ENCODE peak calls at places on chromosome 4, in five cellular contexts. One of them, this sample, is unnamed. For H3K4me1, the result is how much of the 10 kb centered on the place peaks cover.

GRCh38 chr4:88831063-88831462 is 133.4 kb upstream of the NAP1L5 start:
- DNase-seq in adrenal gland: no peak
- DNase-seq in heart left ventricle: no peak
- DNase-seq in Karpas-422: no peak
- DNase-seq in suprapubic skin: no peak
- DNase-seq in this sample: no peak

GRCh38 chr4:5638316-5638715 is 70.0 kb downstream of the EVC2 start:
- DNase-seq in heart left ventricle: no peak
- DNase-seq in adrenal gland: no peak
- DNase-seq in suprapubic skin: no peak
- DNase-seq in Karpas-422: no peak
- DNase-seq in this sample: no peak

GRCh38 chr4:128163177-128164117 is 102.3 kb downstream of the LARP1B start:
- DNase-seq in adrenal gland: no peak
- DNase-seq in Karpas-422: no peak
- DNase-seq in heart left ventricle: no peak
- DNase-seq in suprapubic skin: no peak
- DNase-seq in this sample: no peak

GRCh38 chr4:185304944-185305690 is 90.6 kb downstream of the LRP2BP start:
- DNase-seq in Karpas-422: peak
- DNase-seq in adrenal gland: no peak
- DNase-seq in suprapubic skin: no peak
- DNase-seq in heart left ventricle: no peak
- DNase-seq in this sample: peak

GRCh38 chr4:154208424-154208823 is 283.2 kb downstream of the DCHS2 start:
- DNase-seq in adrenal gland: no peak
- DNase-seq in Karpas-422: peak
- DNase-seq in heart left ventricle: no peak
- DNase-seq in suprapubic skin: no peak
- DNase-seq in this sample: no peak

GRCh38 chr4:11514780-11515432 is 86.2 kb upstream of the HS3ST1 start:
- DNase-seq in adrenal gland: peak
- DNase-seq in Karpas-422: no peak
- DNase-seq in suprapubic skin: no peak
- DNase-seq in heart left ventricle: no peak
- DNase-seq in this sample: no peak

GRCh38 chr4:42715807-42716482 is 59.0 kb upstream of the ATP8A1 start:
- DNase-seq in suprapubic skin: no peak
- DNase-seq in Karpas-422: no peak
- DNase-seq in adrenal gland: no peak
- DNase-seq in heart left ventricle: no peak
- DNase-seq in this sample: no peak

GRCh38 chr4:2366252-2367192 is 51.9 kb downstream of the ZFYVE28 start:
- DNase-seq in suprapubic skin: no peak
- DNase-seq in heart left ventricle: peak
- DNase-seq in adrenal gland: peak
- DNase-seq in Karpas-422: peak
- DNase-seq in this sample: no peak

GRCh38 chr4:15917297-15917696 is 21.2 kb downstream of the FGFBP1 start:
- DNase-seq in heart left ventricle: no peak
- DNase-seq in adrenal gland: no peak
- DNase-seq in suprapubic skin: no peak
- DNase-seq in Karpas-422: no peak
- DNase-seq in this sample: no peak

GRCh38 chr4:44679060-44679459 is 840 bp downstream of the GUF1 start:
- DNase-seq in heart left ventricle: no peak
- DNase-seq in Karpas-422: peak
- DNase-seq in adrenal gland: no peak
- DNase-seq in suprapubic skin: no peak
- DNase-seq in this sample: no peak

GRCh38 chr4:47926667-47927258 is 12.4 kb upstream of the NFXL1 start:
- DNase-seq in Karpas-422: peak
- DNase-seq in adrenal gland: peak
- DNase-seq in heart left ventricle: peak
- DNase-seq in suprapubic skin: no peak
- DNase-seq in this sample: peak

GRCh38 chr4:26073886-26074560 is 160.0 kb downstream of the SMIM20 start:
- DNase-seq in suprapubic skin: no peak
- DNase-seq in adrenal gland: no peak
- DNase-seq in Karpas-422: no peak
- DNase-seq in heart left ventricle: no peak
- DNase-seq in this sample: no peak

GRCh38 chr4:27720010-27720766 is 859.5 kb downstream of the STIM2 start:
- DNase-seq in suprapubic skin: no peak
- DNase-seq in heart left ventricle: no peak
- DNase-seq in Karpas-422: no peak
- DNase-seq in adrenal gland: no peak
- DNase-seq in this sample: no peak

GRCh38 chr4:106707776-106708603 is 328.1 kb downstream of the DKK2 start:
- DNase-seq in suprapubic skin: no peak
- DNase-seq in heart left ventricle: no peak
- DNase-seq in adrenal gland: no peak
- DNase-seq in Karpas-422: no peak
- DNase-seq in this sample: no peak

GRCh38 chr4:149815743-149816142 is at the start of gene IQCM:
- DNase-seq in adrenal gland: no peak
- DNase-seq in Karpas-422: no peak
- DNase-seq in heart left ventricle: no peak
- DNase-seq in suprapubic skin: no peak
- DNase-seq in this sample: no peak

GRCh38 chr4:38266616-38267015 is 306.4 kb downstream of the PTTG2 start:
- DNase-seq in suprapubic skin: no peak
- DNase-seq in heart left ventricle: peak
- DNase-seq in adrenal gland: peak
- DNase-seq in Karpas-422: peak
- DNase-seq in this sample: no peak

GRCh38 chr4:156781852-156782251 is 189.7 kb downstream of the PDGFC start:
- DNase-seq in suprapubic skin: no peak
- DNase-seq in adrenal gland: no peak
- DNase-seq in Karpas-422: no peak
- DNase-seq in heart left ventricle: no peak
- DNase-seq in this sample: no peak

GRCh38 chr4:170348945-170349344 is 259.2 kb upstream of the AADAT start:
- DNase-seq in heart left ventricle: no peak
- DNase-seq in suprapubic skin: no peak
- DNase-seq in Karpas-422: no peak
- DNase-seq in adrenal gland: no peak
- DNase-seq in this sample: no peak

GRCh38 chr4:95889662-95890061 is 49.8 kb downstream of the PDHA2 start:
- DNase-seq in Karpas-422: no peak
- DNase-seq in adrenal gland: no peak
- DNase-seq in heart left ventricle: no peak
- DNase-seq in suprapubic skin: no peak
- DNase-seq in this sample: no peak

GRCh38 chr4:37889849-37890500 is 909 bp upstream of the TBC1D1 start:
- DNase-seq in heart left ventricle: peak
- DNase-seq in suprapubic skin: no peak
- DNase-seq in adrenal gland: no peak
- DNase-seq in Karpas-422: no peak
- DNase-seq in this sample: no peak

GRCh38 chr4:52657630-52658501 is 1.2 kb downstream of the USP46 start:
- DNase-seq in Karpas-422: no peak
- DNase-seq in suprapubic skin: peak
- DNase-seq in heart left ventricle: no peak
- DNase-seq in adrenal gland: peak
- DNase-seq in this sample: no peak

GRCh38 chr4:114019276-114019971 is 40.0 kb upstream of the ARSJ start:
- DNase-seq in Karpas-422: no peak
- DNase-seq in suprapubic skin: no peak
- DNase-seq in heart left ventricle: no peak
- DNase-seq in adrenal gland: no peak
- DNase-seq in this sample: no peak

GRCh38 chr4:48071171-48071570 is 54.6 kb downstream of the NIPAL1 start:
- DNase-seq in heart left ventricle: no peak
- DNase-seq in suprapubic skin: no peak
- DNase-seq in Karpas-422: no peak
- DNase-seq in adrenal gland: no peak
- DNase-seq in this sample: no peak

GRCh38 chr4:41212221-41213203 is 1.8 kb downstream of the APBB2 start:
- DNase-seq in suprapubic skin: no peak
- DNase-seq in adrenal gland: peak
- DNase-seq in Karpas-422: no peak
- DNase-seq in heart left ventricle: no peak
- DNase-seq in this sample: peak

GRCh38 chr4:124083706-124084105 is 628.8 kb downstream of the ANKRD50 start:
- DNase-seq in heart left ventricle: no peak
- DNase-seq in Karpas-422: no peak
- DNase-seq in suprapubic skin: no peak
- DNase-seq in adrenal gland: no peak
- DNase-seq in this sample: no peak

GRCh38 chr4:83599183-83599582 is 63.3 kb downstream of the GPAT3 start:
- DNase-seq in adrenal gland: no peak
- DNase-seq in suprapubic skin: no peak
- DNase-seq in Karpas-422: peak
- DNase-seq in heart left ventricle: no peak
- DNase-seq in this sample: no peak

GRCh38 chr4:164874791-164875190 is 2.2 kb upstream of the APELA start:
- DNase-seq in adrenal gland: no peak
- DNase-seq in suprapubic skin: no peak
- DNase-seq in heart left ventricle: no peak
- DNase-seq in Karpas-422: no peak
- DNase-seq in this sample: no peak

GRCh38 chr4:164876680-164877324 is at the start of gene APELA:
- DNase-seq in heart left ventricle: no peak
- DNase-seq in Karpas-422: peak
- DNase-seq in adrenal gland: no peak
- DNase-seq in suprapubic skin: no peak
- DNase-seq in this sample: no peak

DNA sequence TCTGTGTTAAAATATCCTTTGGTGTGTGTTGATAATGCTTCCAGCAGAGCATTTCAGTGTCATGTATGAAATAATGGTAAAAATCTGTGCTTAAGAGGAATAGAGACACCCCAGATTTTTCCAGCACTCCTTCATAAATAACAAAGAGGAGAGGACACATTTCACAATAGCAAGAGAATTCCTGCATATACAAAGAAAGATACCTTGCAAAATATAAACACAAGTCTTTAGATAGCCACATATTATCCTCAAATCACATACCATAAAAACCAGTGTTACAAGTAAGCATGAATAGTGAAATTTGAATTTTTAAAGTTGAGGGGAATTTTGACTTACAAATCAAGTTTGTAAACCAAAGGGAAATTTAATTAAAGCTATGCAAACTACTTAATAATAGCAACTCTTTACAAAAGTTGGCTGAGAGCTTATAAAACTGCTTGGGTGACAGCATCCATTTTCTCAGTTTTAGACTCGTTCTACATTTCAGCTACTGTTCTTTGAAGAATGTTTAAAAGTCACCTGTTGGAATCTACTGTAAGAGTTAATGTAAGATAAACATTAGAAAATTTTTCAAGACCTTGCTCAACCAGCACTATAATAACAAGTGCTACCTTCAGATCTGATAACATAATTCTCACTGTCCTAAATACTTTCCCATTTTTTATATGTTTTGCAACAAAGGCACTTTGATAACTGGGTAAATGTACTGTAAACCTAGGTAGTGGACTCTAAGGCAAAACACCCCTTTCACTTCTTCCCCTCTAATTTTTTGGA is 3.7 kb downstream of the APELA start:
- DNase-seq in Karpas-422: no peak
- DNase-seq in heart left ventricle: no peak
- DNase-seq in adrenal gland: no peak
- DNase-seq in suprapubic skin: no peak
- DNase-seq in this sample: no peak
- H3K4me1 ChIP-seq in Karpas-422: under half
- H3K4me1 ChIP-seq in heart left ventricle: under half
- H3K4me1 ChIP-seq in adrenal gland: under half
- H3K4me1 ChIP-seq in suprapubic skin: under half
- H3K4me1 ChIP-seq in this sample: under half

DNA sequence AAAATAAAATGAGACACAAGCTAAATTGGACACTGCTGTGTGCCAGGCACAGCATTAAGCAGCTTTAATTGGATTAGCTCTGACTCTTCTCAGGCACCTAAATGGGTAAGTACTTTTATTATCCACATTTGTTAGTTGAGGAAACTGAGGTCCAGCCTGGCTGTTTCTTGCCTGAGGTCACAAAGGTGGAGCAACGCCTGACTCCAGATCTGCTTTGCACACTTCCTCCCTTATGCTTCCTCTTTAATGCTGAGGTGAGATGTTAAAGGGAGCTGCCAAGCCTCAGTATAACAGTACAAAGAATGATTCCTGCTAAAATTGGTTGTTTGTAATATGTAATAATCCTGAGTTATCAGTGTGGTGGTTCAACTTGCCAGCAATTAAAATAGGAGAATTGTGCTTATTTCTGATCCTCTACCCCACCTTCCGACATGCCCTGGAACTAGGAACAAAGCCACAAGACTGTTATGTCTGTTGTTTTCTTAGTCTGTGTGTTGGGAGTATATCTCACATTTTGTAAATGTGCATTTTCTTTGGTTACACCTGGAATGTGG is 74.4 kb downstream of the AFF1 start:
- DNase-seq in adrenal gland: no peak
- DNase-seq in heart left ventricle: peak
- DNase-seq in Karpas-422: peak
- DNase-seq in suprapubic skin: no peak
- DNase-seq in this sample: no peak
- H3K4me1 ChIP-seq in adrenal gland: half or more
- H3K4me1 ChIP-seq in heart left ventricle: under half
- H3K4me1 ChIP-seq in Karpas-422: under half
- H3K4me1 ChIP-seq in suprapubic skin: half or more
- H3K4me1 ChIP-seq in this sample: under half

GRCh38 chr4:56737666-56738065 is 56.6 kb upstream of the HOPX start:
- DNase-seq in adrenal gland: no peak
- DNase-seq in Karpas-422: no peak
- DNase-seq in heart left ventricle: no peak
- DNase-seq in suprapubic skin: no peak
- DNase-seq in this sample: no peak

GRCh38 chr4:56743550-56743949 is 62.5 kb upstream of the HOPX start:
- DNase-seq in heart left ventricle: no peak
- DNase-seq in suprapubic skin: no peak
- DNase-seq in Karpas-422: no peak
- DNase-seq in adrenal gland: no peak
- DNase-seq in this sample: no peak

GRCh38 chr4:56742080-56742871 is 61.2 kb upstream of the HOPX start:
- DNase-seq in suprapubic skin: no peak
- DNase-seq in Karpas-422: no peak
- DNase-seq in heart left ventricle: no peak
- DNase-seq in adrenal gland: no peak
- DNase-seq in this sample: no peak

GRCh38 chr4:56741595-56741994 is 60.5 kb upstream of the HOPX start:
- DNase-seq in heart left ventricle: no peak
- DNase-seq in Karpas-422: no peak
- DNase-seq in adrenal gland: no peak
- DNase-seq in suprapubic skin: no peak
- DNase-seq in this sample: no peak

GRCh38 chr4:56739104-56739777 is 58.1 kb upstream of the HOPX start:
- DNase-seq in suprapubic skin: no peak
- DNase-seq in Karpas-422: no peak
- DNase-seq in adrenal gland: no peak
- DNase-seq in heart left ventricle: no peak
- DNase-seq in this sample: no peak
- H3K4me1 ChIP-seq in suprapubic skin: under half
- H3K4me1 ChIP-seq in Karpas-422: under half
- H3K4me1 ChIP-seq in adrenal gland: under half
- H3K4me1 ChIP-seq in heart left ventricle: under half
- H3K4me1 ChIP-seq in this sample: under half

GRCh38 chr4:152927737-152928136 is 8.4 kb upstream of the FHDC1 start:
- DNase-seq in adrenal gland: no peak
- DNase-seq in heart left ventricle: no peak
- DNase-seq in suprapubic skin: no peak
- DNase-seq in Karpas-422: no peak
- DNase-seq in this sample: no peak
- H3K4me1 ChIP-seq in adrenal gland: under half
- H3K4me1 ChIP-seq in heart left ventricle: under half
- H3K4me1 ChIP-seq in suprapubic skin: under half
- H3K4me1 ChIP-seq in Karpas-422: under half
- H3K4me1 ChIP-seq in this sample: under half

GRCh38 chr4:8699063-8699385 is 106.5 kb downstream of the CPZ start:
- DNase-seq in adrenal gland: no peak
- DNase-seq in suprapubic skin: no peak
- DNase-seq in heart left ventricle: no peak
- DNase-seq in Karpas-422: no peak
- DNase-seq in this sample: no peak
- H3K4me1 ChIP-seq in adrenal gland: under half
- H3K4me1 ChIP-seq in suprapubic skin: under half
- H3K4me1 ChIP-seq in heart left ventricle: under half
- H3K4me1 ChIP-seq in Karpas-422: under half
- H3K4me1 ChIP-seq in this sample: under half

This sample was measured in lung.